ENCODE peak calls at places on chromosomes 6 and 20, in ten cellular contexts. R is PC-3; C is fibroblast of lung; A is thoracic aorta; Y is Peyer's patch; N is prostate gland; U is mammary epithelial cell; V is naive thymus-derived CD4-positive, alpha-beta T cell; F is Caco-2; I is endodermal cell. W is an unnamed sample. For H3K36me3, the result is how much of the 10 kb centered on the place peaks cover.

GRCh38 chr6:53635322-53635721 is 30.2 kb downstream of the KLHL31 start:
- DNase-seq in F (no peak), Y (no peak), I (no peak), C (no peak), N (no peak), R (no peak), U (peak), A (no peak), V (no peak), W (no peak)

GRCh38 chr6:116528800-116529199 is 16.7 kb downstream of the TRAPPC3L start:
- DNase-seq in F (peak), Y (no peak), R (peak), C (peak), N (no peak), I (peak), V (no peak), U (no peak), A (no peak), W (no peak)

GRCh38 chr6:15327271-15327670 is 81.4 kb downstream of the JARID2 start:
- DNase-seq in C (peak), I (no peak), Y (no peak), N (no peak), F (no peak), A (no peak), V (peak), U (no peak), R (peak), W (peak)

GRCh38 chr6:4368649-4369048 is 233.3 kb upstream of the ECI2 start:
- DNase-seq in F (no peak), U (peak), I (no peak), V (no peak), Y (no peak), N (no peak), A (no peak), C (no peak), R (no peak), W (no peak)

GRCh38 chr6:150959071-150959637 is 93.7 kb downstream of the MTHFD1L start:
- DNase-seq in I (no peak), V (no peak), A (no peak), C (no peak), F (no peak), N (no peak), Y (no peak), R (no peak), U (no peak), W (no peak)

GRCh38 chr6:167699141-167700036 is 127.3 kb upstream of the AFDN start:
- DNase-seq in C (peak), F (no peak), N (no peak), R (peak), I (peak), V (peak), A (no peak), U (no peak), Y (peak), W (peak)

GRCh38 chr6:19895866-19896579 is 58.9 kb downstream of the ID4 start:
- DNase-seq in F (no peak), N (no peak), Y (no peak), A (no peak), V (no peak), R (peak), C (no peak), I (no peak), U (peak), W (no peak)

GRCh38 chr6:145051661-145052060 is 683.7 kb downstream of the EPM2A start:
- DNase-seq in A (no peak), N (no peak), I (no peak), F (no peak), Y (no peak), R (no peak), U (peak), C (no peak), V (no peak), W (no peak)

GRCh38 chr6:44477293-44477894 is 89.9 kb downstream of the CDC5L start:
- DNase-seq in N (no peak), C (no peak), V (no peak), R (no peak), U (no peak), Y (no peak), I (no peak), F (no peak), A (no peak), W (no peak)

GRCh38 chr20:51934301-51935002 is 132.1 kb upstream of the SALL4 start:
- DNase-seq in Y (no peak), R (peak), F (no peak), I (no peak), C (no peak), V (no peak), N (no peak), A (no peak), U (no peak), W (no peak)

GRCh38 chr6:30725713-30726505 is 5.8 kb downstream of the TUBB start:
- DNase-seq in I (peak), N (no peak), U (no peak), Y (no peak), C (peak), V (no peak), A (no peak), F (no peak), R (peak), W (no peak)

GRCh38 chr20:50821257-50821921 is 26.5 kb downstream of the BCAS4 start:
- DNase-seq in F (no peak), U (no peak), C (no peak), Y (no peak), I (no peak), A (no peak), V (no peak), R (no peak), N (no peak), W (no peak)

GRCh38 chr20:4038047-4038459 is 22.7 kb upstream of the RNF24 start:
- DNase-seq in U (peak), C (peak), A (no peak), N (peak), R (peak), Y (peak), V (peak), F (no peak), I (peak), W (peak)

GRCh38 chr6:65182681-65183080 is 524.3 kb downstream of the EYS start:
- DNase-seq in Y (no peak), A (no peak), I (no peak), R (peak), N (no peak), U (no peak), F (no peak), C (peak), V (no peak), W (no peak)

GRCh38 chr6:84842526-84843161 is 78.2 kb upstream of the TBX18 start:
- DNase-seq in Y (no peak), V (no peak), R (no peak), F (no peak), A (no peak), N (no peak), C (no peak), I (no peak), U (no peak), W (no peak)

GRCh38 chr6:170535002-170535401 is 18.1 kb downstream of the PSMB1 start:
- DNase-seq in F (no peak), R (no peak), I (no peak), Y (no peak), U (no peak), A (no peak), V (no peak), N (no peak), C (no peak), W (no peak)

GRCh38 chr6:53718597-53719460 is 53.3 kb upstream of the KLHL31 start:
- DNase-seq in R (peak), I (no peak), V (peak), Y (no peak), U (peak), C (peak), A (no peak), F (peak), N (peak), W (peak)

GRCh38 chr6:111524252-111524651 is 41.2 kb upstream of the REV3L start:
- DNase-seq in R (no peak), Y (no peak), I (no peak), A (no peak), F (no peak), V (no peak), U (no peak), N (no peak), C (no peak), W (no peak)

DNA sequence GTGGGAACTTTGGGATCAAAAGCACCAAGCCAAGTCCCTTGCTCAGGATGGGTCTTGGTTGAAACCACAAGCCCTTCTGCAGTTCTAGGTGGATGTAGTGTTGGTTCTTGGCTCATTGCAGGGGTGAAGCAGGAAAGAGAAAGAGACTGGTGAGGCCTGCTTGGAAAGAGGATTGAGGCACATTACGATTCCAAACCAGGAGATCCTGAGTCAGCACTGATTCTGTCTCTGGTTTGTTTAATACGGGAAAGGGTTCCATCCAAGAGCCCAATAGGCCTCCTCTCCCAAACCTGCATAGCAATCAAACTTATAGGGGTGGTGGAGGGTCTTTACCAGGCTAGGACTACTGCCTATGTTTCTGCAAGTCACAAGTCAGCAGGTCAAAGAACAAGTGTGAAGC is 24.3 kb downstream of the NSFL1C start:
- DNase-seq in I (no peak), R (no peak), F (no peak), U (no peak), N (no peak), Y (no peak), C (no peak), A (no peak), V (no peak), W (no peak)
- H3K36me3 ChIP-seq in I (half or more), R (half or more), F (under half), U (under half), N (under half), Y (half or more), C (under half), A (under half), V (half or more), W (half or more)

GRCh38 chr6:76120302-76120701 is 47.8 kb upstream of the IMPG1 start:
- DNase-seq in U (no peak), A (no peak), I (no peak), Y (no peak), N (no peak), R (no peak), V (no peak), C (no peak), F (no peak), W (no peak)
- H3K36me3 ChIP-seq in U (under half), A (under half), I (under half), Y (under half), N (under half), R (under half), V (under half), C (under half), F (under half), W (under half)

GRCh38 chr20:38044685-38045084 is 11.1 kb downstream of the RPRD1B start:
- DNase-seq in F (no peak), R (no peak), I (no peak), C (no peak), N (no peak), Y (no peak), V (no peak), A (no peak), U (no peak), W (no peak)
- H3K36me3 ChIP-seq in F (under half), R (half or more), I (half or more), C (under half), N (under half), Y (half or more), V (half or more), A (under half), U (under half), W (under half)

GRCh38 chr6:152147269-152147668 is 339.8 kb downstream of the ESR1 start:
- DNase-seq in I (no peak), C (no peak), F (no peak), U (no peak), Y (no peak), N (no peak), R (no peak), A (no peak), V (no peak), W (no peak)

GRCh38 chr6:152146385-152146784 is 338.9 kb downstream of the ESR1 start:
- DNase-seq in A (no peak), I (no peak), V (no peak), C (peak), Y (no peak), U (no peak), F (no peak), R (no peak), N (no peak), W (no peak)

GRCh38 chr6:152142116-152142515 is 334.6 kb downstream of the ESR1 start:
- DNase-seq in Y (no peak), R (no peak), V (no peak), C (no peak), I (no peak), N (no peak), A (no peak), F (no peak), U (no peak), W (no peak)

GRCh38 chr6:152148412-152148811 is 340.9 kb downstream of the ESR1 start:
- DNase-seq in N (no peak), C (no peak), F (no peak), V (no peak), I (no peak), R (no peak), U (no peak), Y (no peak), A (no peak), W (no peak)

GRCh38 chr6:152143359-152143758 is 335.9 kb downstream of the ESR1 start:
- DNase-seq in U (no peak), F (no peak), N (no peak), I (no peak), C (no peak), Y (no peak), R (no peak), A (no peak), V (no peak), W (no peak)
- H3K36me3 ChIP-seq in U (under half), F (under half), N (under half), I (under half), C (under half), Y (under half), R (under half), A (half or more), V (half or more), W (half or more)

DNA sequence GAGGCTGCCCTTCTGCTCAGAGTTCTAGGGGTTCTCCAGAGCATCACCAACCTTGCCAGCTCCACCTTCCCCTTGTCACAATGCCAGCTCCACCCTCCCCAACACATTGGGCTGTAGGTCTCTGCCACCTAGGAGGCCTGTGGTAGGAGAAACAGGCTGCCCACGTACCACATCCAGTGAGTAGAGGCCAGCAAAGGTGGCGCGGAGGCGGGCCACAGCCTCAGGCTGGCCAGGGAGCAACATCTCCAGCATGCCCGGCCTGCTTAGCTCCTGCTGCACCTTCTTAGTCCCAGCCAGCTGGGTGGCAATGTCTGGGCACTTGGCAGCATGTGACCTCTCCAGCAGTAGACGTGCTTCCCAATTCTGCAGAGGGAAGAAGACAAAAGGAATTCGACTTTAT is 23.8 kb downstream of the GSS start:
- DNase-seq in F (no peak), R (no peak), C (no peak), I (no peak), A (no peak), N (no peak), U (no peak), Y (no peak), V (no peak), W (no peak)
- H3K36me3 ChIP-seq in F (under half), R (under half), C (under half), I (under half), A (under half), N (under half), U (under half), Y (half or more), V (half or more), W (under half)